ENCODE peak calls at places on chromosomes 12 and 14, in eight cellular contexts. H is mucosa of gallbladder; T is stimulated activated CD4-positive, alpha-beta T cell treated with anti-CD3 and anti-CD28 coated beads, Interleukin-4, amount 100 ng/mL, for 24 hours; C is RPMI7951; U is T-cell; X is posterior vena cava; W is DMS 273 treated with DMSO at 0.1 percent for 48 hours; R is GM06990. O is an unnamed sample.

GRCh38 chr14:87992349-87992719 is 648 bp downstream of the GALC start:
- DNase-seq in H (no peak), T (no peak), C (no peak), U (no peak), X (no peak), W (no peak), R (no peak), O (no peak)

GRCh38 chr14:65421201-65421981 is 8.9 kb downstream of the FUT8 start:
- DNase-seq in H (no peak), T (no peak), C (peak; percentile 78), U (no peak), X (no peak), W (no peak), R (no peak), O (no peak)

GRCh38 chr14:96934961-96935360 is 137.8 kb downstream of the VRK1 start:
- DNase-seq in H (no peak), T (no peak), C (no peak), U (no peak), X (no peak), W (no peak), R (no peak), O (no peak)

GRCh38 chr14:71720978-71721624 is 211.1 kb upstream of the RGS6 start:
- DNase-seq in H (peak; percentile 46), T (no peak), C (peak; percentile 74), U (no peak), X (no peak), W (peak; percentile 45), R (no peak), O (peak; percentile 58)

GRCh38 chr12:114342651-114343050 is 63.3 kb downstream of the TBX5 start:
- DNase-seq in H (no peak), T (no peak), C (peak; percentile 15), U (no peak), X (no peak), W (no peak), R (no peak), O (no peak)

GRCh38 chr12:63889236-63889635 is 44.7 kb downstream of the SRGAP1 start:
- DNase-seq in H (no peak), T (no peak), C (peak; percentile 76), U (no peak), X (no peak), W (no peak), R (no peak), O (no peak)

GRCh38 chr12:104573-105081 is 38.1 kb downstream of the IQSEC3 start:
- DNase-seq in H (no peak), T (no peak), C (no peak), U (no peak), X (no peak), W (peak; percentile 42), R (no peak), O (peak; percentile 55)

GRCh38 chr12:51323966-51324895 is at the start of gene BIN2:
- DNase-seq in H (peak; percentile 27), T (peak; percentile 70), C (no peak), U (peak; percentile 62), X (peak; percentile 91), W (no peak), R (peak; percentile 91), O (peak; percentile 89)

GRCh38 chr12:48973992-48974673 is 2.6 kb upstream of the WNT10B start:
- DNase-seq in H (no peak), T (peak; percentile 37), C (no peak), U (no peak), X (peak; percentile 94), W (no peak), R (no peak), O (peak; percentile 69)

O was measured in activated CD8-positive, alpha-beta T cell treated with anti-CD3 and anti-CD28 coated beads for 36 hours.